ENCODE peak calls at places on chromosome 13, in four cellular contexts. One of them, this sample, is unnamed.

GRCh38 chr13:19586904-19587634 is 25.7 kb upstream of the TPTE2 start:
- DNase-seq in NCI-H1694 treated with DMSO at 0.1 percent for 48 hours: no peak
- DNase-seq in WTC11: no peak
- DNase-seq in pons: no peak
- DNase-seq in this sample: peak; percentile 55

GRCh38 chr13:112943309-112944125 is 25.5 kb upstream of the MCF2L start:
- DNase-seq in NCI-H1694 treated with DMSO at 0.1 percent for 48 hours: peak; percentile 44
- DNase-seq in WTC11: peak; percentile 65
- DNase-seq in pons: no peak
- DNase-seq in this sample: no peak

GRCh38 chr13:106888148-106888547 is 320.2 kb upstream of the ARGLU1 start:
- DNase-seq in NCI-H1694 treated with DMSO at 0.1 percent for 48 hours: no peak
- DNase-seq in WTC11: no peak
- DNase-seq in pons: no peak
- DNase-seq in this sample: no peak

GRCh38 chr13:34254366-34254765 is 436.4 kb downstream of the RFC3 start:
- DNase-seq in NCI-H1694 treated with DMSO at 0.1 percent for 48 hours: no peak
- DNase-seq in WTC11: no peak
- DNase-seq in pons: no peak
- DNase-seq in this sample: peak; percentile 19

GRCh38 chr13:35839746-35840273 is 291.4 kb downstream of the DCLK1 start:
- DNase-seq in NCI-H1694 treated with DMSO at 0.1 percent for 48 hours: no peak
- DNase-seq in WTC11: no peak
- DNase-seq in pons: no peak
- DNase-seq in this sample: no peak

GRCh38 chr13:113002206-113002821 is 33.3 kb downstream of the MCF2L start:
- DNase-seq in NCI-H1694 treated with DMSO at 0.1 percent for 48 hours: peak; percentile 62
- DNase-seq in WTC11: peak; percentile 79
- DNase-seq in pons: no peak
- DNase-seq in this sample: no peak

GRCh38 chr13:36096411-36097184 is 34.6 kb downstream of the DCLK1 start:
- DNase-seq in NCI-H1694 treated with DMSO at 0.1 percent for 48 hours: no peak
- DNase-seq in WTC11: no peak
- DNase-seq in pons: no peak
- DNase-seq in this sample: peak; percentile 16

GRCh38 chr13:84563611-84564010 is 681.3 kb upstream of the SLITRK1 start:
- DNase-seq in NCI-H1694 treated with DMSO at 0.1 percent for 48 hours: no peak
- DNase-seq in WTC11: no peak
- DNase-seq in pons: no peak
- DNase-seq in this sample: no peak

GRCh38 chr13:33723365-33723764 is 94.6 kb upstream of the RFC3 start:
- DNase-seq in NCI-H1694 treated with DMSO at 0.1 percent for 48 hours: no peak
- DNase-seq in WTC11: no peak
- DNase-seq in pons: no peak
- DNase-seq in this sample: no peak

GRCh38 chr13:105538346-105538745 is 997.1 kb downstream of the EFNB2 start:
- DNase-seq in NCI-H1694 treated with DMSO at 0.1 percent for 48 hours: no peak
- DNase-seq in WTC11: peak; percentile 14
- DNase-seq in pons: no peak
- DNase-seq in this sample: no peak

GRCh38 chr13:27896726-27897125 is 23.1 kb upstream of the PDX1 start:
- DNase-seq in NCI-H1694 treated with DMSO at 0.1 percent for 48 hours: no peak
- DNase-seq in WTC11: no peak
- DNase-seq in pons: no peak
- DNase-seq in this sample: no peak

GRCh38 chr13:33119022-33119735 is 103.0 kb downstream of the KL start:
- DNase-seq in NCI-H1694 treated with DMSO at 0.1 percent for 48 hours: no peak
- DNase-seq in WTC11: no peak
- DNase-seq in pons: no peak
- DNase-seq in this sample: no peak

GRCh38 chr13:98239156-98240076 is 62.3 kb upstream of the RNF113B start:
- DNase-seq in NCI-H1694 treated with DMSO at 0.1 percent for 48 hours: no peak
- DNase-seq in WTC11: peak; percentile 53
- DNase-seq in pons: no peak
- DNase-seq in this sample: no peak

GRCh38 chr13:111184685-111185401 is 69.7 kb downstream of the ARHGEF7 start:
- DNase-seq in NCI-H1694 treated with DMSO at 0.1 percent for 48 hours: peak; percentile 21
- DNase-seq in WTC11: no peak
- DNase-seq in pons: no peak
- DNase-seq in this sample: no peak

GRCh38 chr13:33340631-33341030 is 55.1 kb upstream of the STARD13 start:
- DNase-seq in NCI-H1694 treated with DMSO at 0.1 percent for 48 hours: no peak
- DNase-seq in WTC11: no peak
- DNase-seq in pons: no peak
- DNase-seq in this sample: no peak

GRCh38 chr13:85725433-85725832 is 73.8 kb downstream of the SLITRK6 start:
- DNase-seq in NCI-H1694 treated with DMSO at 0.1 percent for 48 hours: no peak
- DNase-seq in WTC11: no peak
- DNase-seq in pons: no peak
- DNase-seq in this sample: no peak

GRCh38 chr13:36413161-36413560 is 19.1 kb upstream of the CCNA1 start:
- DNase-seq in NCI-H1694 treated with DMSO at 0.1 percent for 48 hours: no peak
- DNase-seq in WTC11: no peak
- DNase-seq in pons: no peak
- DNase-seq in this sample: no peak

GRCh38 chr13:25719666-25720065 is 332.1 kb downstream of the SHISA2 start:
- DNase-seq in NCI-H1694 treated with DMSO at 0.1 percent for 48 hours: no peak
- DNase-seq in WTC11: no peak
- DNase-seq in pons: no peak
- DNase-seq in this sample: no peak

GRCh38 chr13:19607523-19608078 is 25.9 kb upstream of the MPHOSPH8 start:
- DNase-seq in NCI-H1694 treated with DMSO at 0.1 percent for 48 hours: no peak
- DNase-seq in WTC11: no peak
- DNase-seq in pons: no peak
- DNase-seq in this sample: no peak

GRCh38 chr13:45209229-45209628 is 8.4 kb upstream of the KCTD4 start:
- DNase-seq in NCI-H1694 treated with DMSO at 0.1 percent for 48 hours: no peak
- DNase-seq in WTC11: no peak
- DNase-seq in pons: no peak
- DNase-seq in this sample: no peak

GRCh38 chr13:95246292-95247082 is 54.8 kb downstream of the ABCC4 start:
- DNase-seq in NCI-H1694 treated with DMSO at 0.1 percent for 48 hours: no peak
- DNase-seq in WTC11: no peak
- DNase-seq in pons: peak; percentile 47
- DNase-seq in this sample: no peak

GRCh38 chr13:40987606-40988280 is 31.4 kb downstream of the ELF1 start:
- DNase-seq in NCI-H1694 treated with DMSO at 0.1 percent for 48 hours: peak; percentile 50
- DNase-seq in WTC11: no peak
- DNase-seq in pons: no peak
- DNase-seq in this sample: no peak

GRCh38 chr13:75760182-75760981 is 124.3 kb downstream of the LMO7 start:
- DNase-seq in NCI-H1694 treated with DMSO at 0.1 percent for 48 hours: peak; percentile 63
- DNase-seq in WTC11: no peak
- DNase-seq in pons: peak; percentile 11
- DNase-seq in this sample: peak; percentile 20

GRCh38 chr13:21181671-21182070 is 5.2 kb downstream of the MRPL57 start:
- DNase-seq in NCI-H1694 treated with DMSO at 0.1 percent for 48 hours: no peak
- DNase-seq in WTC11: no peak
- DNase-seq in pons: no peak
- DNase-seq in this sample: no peak

This sample was measured in trophoblast cell.